ENCODE peak calls at places on chromosomes 12 and 14, in eight cellular contexts. F, G, B, P, L, Q, I and D are unnamed samples.

GRCh38 chr12:26188641-26189040 is 6.7 kb upstream of the SSPN start:
- DNase-seq in F (no peak), G (peak), B (no peak), P (no peak), L (no peak), Q (no peak), I (no peak), D (no peak)

GRCh38 chr14:64628940-64629403 is 75.3 kb upstream of the PLEKHG3 start:
- DNase-seq in F (peak), G (peak), B (no peak), P (peak), L (peak), Q (peak), I (peak), D (no peak)

GRCh38 chr14:24274101-24274543 is 2.7 kb upstream of the RABGGTA start:
- DNase-seq in F (no peak), G (no peak), B (no peak), P (peak), L (no peak), Q (peak), I (no peak), D (no peak)

GRCh38 chr12:12720637-12721250 is 3.6 kb downstream of the CDKN1B start:
- DNase-seq in F (no peak), G (no peak), B (no peak), P (no peak), L (no peak), Q (no peak), I (no peak), D (no peak)

GRCh38 chr14:96793547-96793946 is 3.6 kb upstream of the VRK1 start:
- DNase-seq in F (no peak), G (no peak), B (no peak), P (no peak), L (no peak), Q (no peak), I (no peak), D (no peak)

GRCh38 chr12:83796527-83796926 is 1109.8 kb downstream of the TMTC2 start:
- DNase-seq in F (peak), G (no peak), B (no peak), P (no peak), L (no peak), Q (no peak), I (no peak), D (no peak)

GRCh38 chr12:53500776-53501614 is at the start of gene TARBP2:
- DNase-seq in F (peak), G (peak), B (peak), P (peak), L (peak), Q (peak), I (peak), D (peak)

GRCh38 chr12:124761056-124761455 is 102.6 kb downstream of the SCARB1 start:
- DNase-seq in F (no peak), G (no peak), B (no peak), P (no peak), L (no peak), Q (no peak), I (no peak), D (no peak)

GRCh38 chr14:90815817-90816662 is at the start of gene TTC7B:
- DNase-seq in F (peak), G (peak), B (no peak), P (no peak), L (peak), Q (no peak), I (no peak), D (peak)

GRCh38 chr12:50979369-50980052 is 27.2 kb downstream of the HIGD1C start:
- DNase-seq in F (peak), G (no peak), B (no peak), P (no peak), L (no peak), Q (no peak), I (no peak), D (no peak)

GRCh38 chr14:96126783-96127271 is 77.8 kb upstream of the BDKRB2 start:
- DNase-seq in F (no peak), G (peak), B (no peak), P (no peak), L (no peak), Q (no peak), I (no peak), D (no peak)

GRCh38 chr12:101204598-101205304 is 5.3 kb downstream of the SLC5A8 start:
- DNase-seq in F (no peak), G (no peak), B (no peak), P (no peak), L (no peak), Q (no peak), I (no peak), D (no peak)

GRCh38 chr14:88995437-88996198 is 171.2 kb downstream of the TTC8 start:
- DNase-seq in F (no peak), G (peak), B (no peak), P (no peak), L (peak), Q (no peak), I (peak), D (no peak)

GRCh38 chr12:53844989-53845836 is 93.4 kb upstream of the HOXC13 start:
- DNase-seq in F (peak), G (peak), B (no peak), P (peak), L (peak), Q (no peak), I (no peak), D (no peak)

GRCh38 chr12:24197517-24197916 is 248.0 kb upstream of the SOX5 start:
- DNase-seq in F (peak), G (no peak), B (no peak), P (no peak), L (no peak), Q (no peak), I (no peak), D (no peak)

GRCh38 chr14:29822430-29822709 is 105.3 kb downstream of the PRKD1 start:
- DNase-seq in F (no peak), G (peak), B (no peak), P (no peak), L (no peak), Q (no peak), I (no peak), D (no peak)

GRCh38 chr14:101229666-101230065 is 326.1 kb upstream of the RTL1 start:
- DNase-seq in F (peak), G (no peak), B (no peak), P (no peak), L (no peak), Q (no peak), I (no peak), D (no peak)

GRCh38 chr14:99296517-99296916 is 24.5 kb upstream of the BCL11B start:
- DNase-seq in F (no peak), G (no peak), B (no peak), P (no peak), L (no peak), Q (no peak), I (no peak), D (no peak)

GRCh38 chr12:56038022-56038665 is 3.6 kb upstream of the RPS26 start:
- DNase-seq in F (no peak), G (no peak), B (no peak), P (no peak), L (no peak), Q (no peak), I (no peak), D (no peak)

GRCh38 chr14:102527255-102528232 is 18.0 kb upstream of the ANKRD9 start:
- DNase-seq in F (no peak), G (no peak), B (no peak), P (peak), L (no peak), Q (no peak), I (no peak), D (no peak)

GRCh38 chr12:69161835-69162234 is 77.5 kb upstream of the CPSF6 start:
- DNase-seq in F (no peak), G (peak), B (no peak), P (no peak), L (no peak), Q (no peak), I (no peak), D (no peak)

GRCh38 chr14:80213602-80214001 is 2.3 kb upstream of the DIO2 start:
- DNase-seq in F (peak), G (peak), B (no peak), P (peak), L (peak), Q (no peak), I (peak), D (no peak)

GRCh38 chr14:92880851-92881250 is 42.1 kb upstream of the CHGA start:
- DNase-seq in F (no peak), G (peak), B (no peak), P (no peak), L (peak), Q (no peak), I (peak), D (no peak)

GRCh38 chr12:49121047-49121696 is 10.0 kb downstream of the TUBA1B start:
- DNase-seq in F (peak), G (peak), B (no peak), P (no peak), L (peak), Q (peak), I (no peak), D (peak)

GRCh38 chr12:54337280-54337842 is 12.4 kb downstream of the COPZ1 start:
- DNase-seq in F (no peak), G (no peak), B (no peak), P (no peak), L (no peak), Q (no peak), I (no peak), D (no peak)

GRCh38 chr12:113932411-113933196 is 33.5 kb downstream of the RBM19 start:
- DNase-seq in F (no peak), G (peak), B (no peak), P (no peak), L (peak), Q (peak), I (no peak), D (peak)

GRCh38 chr12:97046901-97047300 is 139.8 kb downstream of the NEDD1 start:
- DNase-seq in F (no peak), G (no peak), B (no peak), P (no peak), L (no peak), Q (no peak), I (no peak), D (no peak)